ENCODE peak calls at places on chromosomes 7 and 10, in six cellular contexts. A is WTC11; K is stimulated activated CD4-positive, alpha-beta T cell treated with anti-CD3 and anti-CD28 coated beads, TNF-alpha, amount 100 ng/mL, for 1 hour; I is lower leg skin; G is thoracic aorta; W is aorta. D is an unnamed sample.

GRCh38 chr7:35035511-35035921 is 1.8 kb downstream of the DPY19L1 start:
- DNase-seq in A (no peak), I (no peak), G (no peak), W (no peak), K (no peak), D (no peak)

GRCh38 chr10:70376436-70377378 is 5.7 kb downstream of the LRRC20 start:
- DNase-seq in K (no peak), G (no peak), I (no peak), W (peak; percentile 57), A (no peak), D (no peak)

GRCh38 chr10:129079705-129080104 is 387.3 kb upstream of the MGMT start:
- DNase-seq in G (no peak), I (peak; percentile 86), K (no peak), W (no peak), A (no peak), D (peak; percentile 32)

GRCh38 chr7:158868754-158869410 is 12.5 kb downstream of the DYNC2I1 start:
- DNase-seq in K (no peak), G (no peak), A (no peak), W (no peak), I (peak; percentile 79), D (no peak)

GRCh38 chr7:151316896-151317295 is 24.7 kb upstream of the NUB1 start:
- DNase-seq in G (no peak), W (no peak), I (peak; percentile 49), A (no peak), K (no peak), D (no peak)

GRCh38 chr7:152336754-152337368 is 98.9 kb downstream of the KMT2C start:
- DNase-seq in W (no peak), K (peak; percentile 2), G (no peak), A (peak; percentile 18), I (no peak), D (peak; percentile 63)

GRCh38 chr10:12483996-12484944 is 134.9 kb downstream of the CAMK1D start:
- DNase-seq in W (peak; percentile 51), G (no peak), A (no peak), I (no peak), K (no peak), D (no peak)

GRCh38 chr7:405489-406211 is 114.0 kb downstream of the PDGFA start:
- DNase-seq in I (peak; percentile 72), K (no peak), G (no peak), A (no peak), W (peak; percentile 61), D (no peak)

GRCh38 chr10:21372651-21373410 is 152.7 kb downstream of the SKIDA1 start:
- DNase-seq in G (peak; percentile 2), A (no peak), W (no peak), K (no peak), I (peak; percentile 88), D (peak; percentile 41)

GRCh38 chr7:79211724-79212123 is 241.7 kb downstream of the MAGI2 start:
- DNase-seq in I (no peak), A (no peak), W (no peak), G (no peak), K (no peak), D (no peak)

GRCh38 chr7:46547044-46547443 is 626.0 kb upstream of the IGFBP3 start:
- DNase-seq in I (no peak), G (no peak), A (no peak), W (no peak), K (no peak), D (no peak)

GRCh38 chr10:125595911-125596310 is 87.1 kb downstream of the TEX36 start:
- DNase-seq in K (no peak), A (no peak), W (no peak), I (no peak), G (no peak), D (no peak)

GRCh38 chr10:113045155-113046055 is 95.4 kb downstream of the TCF7L2 start:
- DNase-seq in K (no peak), W (no peak), A (no peak), I (peak; percentile 81), G (no peak), D (no peak)

GRCh38 chr10:25815999-25816768 is 117.8 kb upstream of the MYO3A start:
- DNase-seq in A (no peak), W (no peak), I (no peak), G (no peak), K (no peak), D (no peak)

GRCh38 chr10:4755286-4756009 is 70.6 kb upstream of the AKR1E2 start:
- DNase-seq in K (no peak), A (no peak), G (no peak), I (no peak), W (no peak), D (no peak)

GRCh38 chr10:128044186-128044585 is 82.0 kb downstream of the MKI67 start:
- DNase-seq in G (no peak), I (no peak), A (no peak), K (no peak), W (no peak), D (no peak)

GRCh38 chr10:84179059-84179710 is 5.6 kb downstream of the GPR15LG start:
- DNase-seq in A (no peak), W (no peak), I (peak; percentile 87), K (no peak), G (no peak), D (no peak)

GRCh38 chr7:121479466-121479865 is 83.4 kb upstream of the FAM3C start:
- DNase-seq in A (no peak), K (no peak), W (no peak), I (no peak), G (no peak), D (no peak)

GRCh38 chr7:27245798-27246691 is 3.4 kb downstream of the EVX1 start:
- DNase-seq in K (no peak), A (no peak), G (no peak), W (no peak), I (no peak), D (no peak)

GRCh38 chr10:46234431-46235060 is 52.3 kb upstream of the ANTXRL start:
- DNase-seq in K (no peak), A (no peak), G (no peak), I (peak; percentile 69), W (peak; percentile 52), D (no peak)

GRCh38 chr7:142992427-142992826 is 30.3 kb upstream of the KEL start:
- DNase-seq in W (no peak), G (no peak), I (no peak), A (no peak), K (no peak), D (no peak)

GRCh38 chr10:36462194-36462593 is 663.2 kb upstream of the ANKRD30A start:
- DNase-seq in I (no peak), K (no peak), A (no peak), G (no peak), W (no peak), D (no peak)

GRCh38 chr7:149874644-149875028 is 867 bp downstream of the ATP6V0E2 start:
- DNase-seq in A (no peak), I (no peak), W (no peak), G (no peak), K (no peak), D (no peak)